ENCODE peak calls at places on chromosomes 13 and 19, in five cellular contexts. K, V, D, T and C are unnamed samples.

GRCh38 chr19:3135961-3136683 is at the start of gene GNA15:
- DNase-seq in D (no peak), V (no peak), K (no peak), T (no peak), C (peak)

GRCh38 chr19:12983561-12984142 is 11.6 kb upstream of the NFIX start:
- DNase-seq in D (peak), T (peak), V (peak), K (peak), C (peak)

GRCh38 chr13:95641291-95641811 is 3.2 kb downstream of the DZIP1 start:
- DNase-seq in K (no peak), V (no peak), T (no peak), D (peak), C (no peak)

GRCh38 chr19:44820648-44821609 is 12.0 kb downstream of the BCAM start:
- DNase-seq in K (peak), D (no peak), T (peak), V (no peak), C (no peak)

GRCh38 chr19:5823579-5824281 is 15.8 kb downstream of the FUT6 start:
- DNase-seq in D (peak), T (no peak), V (no peak), K (no peak), C (no peak)

GRCh38 chr13:43546821-43547220 is 240.0 kb downstream of the ENOX1 start:
- DNase-seq in K (no peak), D (no peak), V (no peak), T (no peak), C (no peak)

GRCh38 chr13:46134961-46135522 is 30.2 kb upstream of the CPB2 start:
- DNase-seq in T (no peak), D (no peak), K (no peak), V (no peak), C (no peak)

GRCh38 chr13:111061338-111062045 is 53.6 kb upstream of the ARHGEF7 start:
- DNase-seq in K (no peak), V (no peak), T (no peak), D (no peak), C (no peak)

GRCh38 chr13:25982908-25983307 is 68.9 kb downstream of the SHISA2 start:
- DNase-seq in V (no peak), K (no peak), T (no peak), D (no peak), C (no peak)

GRCh38 chr13:19794552-19795143 is 11.9 kb upstream of the PSPC1 start:
- DNase-seq in T (no peak), V (no peak), K (no peak), D (no peak), C (no peak)

GRCh38 chr19:23790641-23791488 is 32.2 kb upstream of the ZNF681 start:
- DNase-seq in D (no peak), V (no peak), K (no peak), T (no peak), C (no peak)

GRCh38 chr13:41007359-41008118 is 11.6 kb downstream of the ELF1 start:
- DNase-seq in K (no peak), D (peak), V (no peak), T (no peak), C (no peak)

GRCh38 chr13:78603240-78603947 is at the start of gene POU4F1:
- DNase-seq in T (no peak), K (peak), V (peak), D (no peak), C (peak)

GRCh38 chr13:110138009-110138699 is 168.8 kb downstream of the COL4A1 start:
- DNase-seq in D (peak), K (peak), T (peak), V (peak), C (peak)

GRCh38 chr13:97264663-97265062 is 42.5 kb downstream of the MBNL2 start:
- DNase-seq in D (no peak), K (no peak), T (no peak), V (no peak), C (no peak)

GRCh38 chr19:48342841-48343540 is 17.6 kb downstream of the EMP3 start:
- DNase-seq in V (no peak), D (peak), K (no peak), T (no peak), C (no peak)

GRCh38 chr13:96075953-96076543 is 13.9 kb upstream of the HS6ST3 start:
- DNase-seq in K (no peak), T (no peak), D (peak), V (no peak), C (no peak)

GRCh38 chr13:36298535-36299068 is 988 bp upstream of the CCDC169 start:
- DNase-seq in V (no peak), D (peak), T (no peak), K (no peak), C (no peak)

GRCh38 chr19:28359819-28360414 is 853.0 kb downstream of the UQCRFS1 start:
- DNase-seq in K (no peak), V (no peak), D (no peak), T (no peak), C (no peak)

GRCh38 chr19:2227415-2228156 is 8.5 kb downstream of the PLEKHJ1 start:
- DNase-seq in K (no peak), T (no peak), D (no peak), V (no peak), C (no peak)

GRCh38 chr19:10518444-10519361 is 1.5 kb upstream of the S1PR5 start:
- DNase-seq in K (no peak), D (no peak), V (peak), T (no peak), C (no peak)

GRCh38 chr19:41799444-41800000 is 3.1 kb downstream of the CEACAM3 start:
- DNase-seq in T (no peak), K (no peak), D (no peak), V (no peak), C (no peak)

GRCh38 chr13:80382576-80382975 is 41.6 kb upstream of the SPRY2 start:
- DNase-seq in D (no peak), T (no peak), V (no peak), K (no peak), C (no peak)

GRCh38 chr13:89205856-89206255 is 1534.7 kb downstream of the SLITRK5 start:
- DNase-seq in D (no peak), V (no peak), T (no peak), K (no peak), C (no peak)

GRCh38 chr13:37640499-37640898 is 41.9 kb upstream of the POSTN start:
- DNase-seq in D (peak), V (no peak), K (no peak), T (no peak), C (no peak)

GRCh38 chr13:20173121-20173746 is 12.4 kb upstream of the GJA3 start:
- DNase-seq in K (no peak), V (no peak), D (no peak), T (no peak), C (no peak)

GRCh38 chr19:46967578-46968018 is 52.0 kb upstream of the NPAS1 start:
- DNase-seq in D (peak), T (peak), V (no peak), K (peak), C (peak)

GRCh38 chr19:55373993-55374757 is 2.5 kb upstream of the TMEM190 start:
- DNase-seq in D (peak), T (no peak), V (no peak), K (no peak), C (no peak)